ENCODE peak calls at places on chromosomes 6 and 20, in four cellular contexts. U is mammary epithelial cell, W is PC-3, C is astrocyte. G is an unnamed sample.

GRCh38 chr6:56688521-56688920 is 45.8 kb upstream of the DST start:
- DNase-seq in U (peak; percentile 50), W (peak; percentile 60), C (no peak), G (no peak)

GRCh38 chr6:170125447-170126300 is 165.2 kb downstream of the DLL1 start:
- DNase-seq in U (no peak), W (no peak), C (no peak), G (no peak)

GRCh38 chr20:21151791-21152190 is 25.9 kb downstream of the KIZ start:
- DNase-seq in U (no peak), W (no peak), C (no peak), G (no peak)

GRCh38 chr20:17172826-17173420 is 53.9 kb upstream of the PCSK2 start:
- DNase-seq in U (no peak), W (no peak), C (peak; percentile 25), G (no peak)

GRCh38 chr20:16904751-16905150 is 156.6 kb downstream of the OTOR start:
- DNase-seq in U (no peak), W (peak; percentile 13), C (no peak), G (no peak)

GRCh38 chr20:46928580-46929132 is 34.0 kb downstream of the EYA2 start:
- DNase-seq in U (peak; percentile 20), W (no peak), C (no peak), G (no peak)

GRCh38 chr6:33977606-33978438 is 168.1 kb downstream of the GRM4 start:
- DNase-seq in U (no peak), W (no peak), C (no peak), G (no peak)

GRCh38 chr6:133544419-133544818 is 303.3 kb downstream of the EYA4 start:
- DNase-seq in U (no peak), W (no peak), C (no peak), G (no peak)

GRCh38 chr6:165774903-165775608 is 112.0 kb upstream of the PDE10A start:
- DNase-seq in U (no peak), W (no peak), C (peak; percentile 18), G (no peak)

GRCh38 chr20:21147593-21147992 is 21.7 kb downstream of the KIZ start:
- DNase-seq in U (peak; percentile 64), W (peak; percentile 57), C (no peak), G (no peak)

GRCh38 chr6:153001767-153002612 is 519 bp downstream of the MTRF1L start:
- DNase-seq in U (no peak), W (no peak), C (no peak), G (no peak)

GRCh38 chr20:35172434-35172806 is 548 bp downstream of the PROCR start:
- DNase-seq in U (no peak), W (no peak), C (no peak), G (no peak)

GRCh38 chr6:79525272-79526100 is 11.7 kb downstream of the LCA5 start:
- DNase-seq in U (peak; percentile 85), W (peak; percentile 68), C (peak; percentile 92), G (no peak)

GRCh38 chr6:2037230-2037926 is 208.0 kb downstream of the GMDS start:
- DNase-seq in U (peak; percentile 14), W (peak; percentile 15), C (peak; percentile 9), G (no peak)

GRCh38 chr6:144131248-144131709 is 19.0 kb upstream of the STX11 start:
- DNase-seq in U (peak; percentile 80), W (peak; percentile 93), C (peak; percentile 70), G (no peak)

GRCh38 chr6:43860285-43860684 is 90.3 kb downstream of the VEGFA start:
- DNase-seq in U (no peak), W (no peak), C (no peak), G (no peak)

GRCh38 chr20:51628533-51629398 is 86.2 kb upstream of the NFATC2 start:
- DNase-seq in U (no peak), W (no peak), C (peak; percentile 90), G (no peak)

GRCh38 chr6:781350-781961 is 88.5 kb upstream of the EXOC2 start:
- DNase-seq in U (no peak), W (no peak), C (no peak), G (no peak)

GRCh38 chr6:7819641-7820040 is 90.9 kb downstream of the TXNDC5 start:
- DNase-seq in U (no peak), W (no peak), C (peak; percentile 53), G (no peak)

GRCh38 chr6:80163754-80164187 is 57.3 kb downstream of the BCKDHB start:
- DNase-seq in U (peak; percentile 91), W (peak; percentile 70), C (peak; percentile 78), G (peak; percentile 50)

GRCh38 chr6:45845546-45845945 is 170.1 kb downstream of the CLIC5 start:
- DNase-seq in U (peak; percentile 48), W (peak; percentile 47), C (peak; percentile 61), G (no peak)

GRCh38 chr6:147559016-147559415 is 50.5 kb downstream of the SAMD5 start:
- DNase-seq in U (no peak), W (no peak), C (no peak), G (no peak)

GRCh38 chr6:53023323-53023722 is 28.2 kb upstream of the GSTA4 start:
- DNase-seq in U (no peak), W (no peak), C (no peak), G (no peak)

GRCh38 chr6:116229287-116229913 is 24.5 kb downstream of the TSPYL4 start:
- DNase-seq in U (no peak), W (no peak), C (peak; percentile 95), G (no peak)

GRCh38 chr6:87483929-87484328 is 11.2 kb downstream of the SLC35A1 start:
- DNase-seq in U (peak; percentile 64), W (peak; percentile 64), C (peak; percentile 68), G (peak; percentile 16)

GRCh38 chr6:168513766-168514165 is 72.8 kb downstream of the SMOC2 start:
- DNase-seq in U (no peak), W (no peak), C (no peak), G (no peak)

GRCh38 chr6:1477432-1478090 is 88.2 kb downstream of the FOXF2 start:
- DNase-seq in U (peak; percentile 30), W (peak; percentile 80), C (peak; percentile 85), G (no peak)

GRCh38 chr6:166197361-166197760 is 29.7 kb upstream of the TBXT start:
- DNase-seq in U (no peak), W (no peak), C (no peak), G (no peak)

GRCh38 chr6:79377047-79377446 is 142.6 kb upstream of the HMGN3 start:
- DNase-seq in U (peak; percentile 3), W (peak; percentile 61), C (peak; percentile 8), G (no peak)

GRCh38 chr6:108123946-108124345 is 41.9 kb upstream of the NR2E1 start:
- DNase-seq in U (no peak), W (no peak), C (no peak), G (no peak)

DNA sequence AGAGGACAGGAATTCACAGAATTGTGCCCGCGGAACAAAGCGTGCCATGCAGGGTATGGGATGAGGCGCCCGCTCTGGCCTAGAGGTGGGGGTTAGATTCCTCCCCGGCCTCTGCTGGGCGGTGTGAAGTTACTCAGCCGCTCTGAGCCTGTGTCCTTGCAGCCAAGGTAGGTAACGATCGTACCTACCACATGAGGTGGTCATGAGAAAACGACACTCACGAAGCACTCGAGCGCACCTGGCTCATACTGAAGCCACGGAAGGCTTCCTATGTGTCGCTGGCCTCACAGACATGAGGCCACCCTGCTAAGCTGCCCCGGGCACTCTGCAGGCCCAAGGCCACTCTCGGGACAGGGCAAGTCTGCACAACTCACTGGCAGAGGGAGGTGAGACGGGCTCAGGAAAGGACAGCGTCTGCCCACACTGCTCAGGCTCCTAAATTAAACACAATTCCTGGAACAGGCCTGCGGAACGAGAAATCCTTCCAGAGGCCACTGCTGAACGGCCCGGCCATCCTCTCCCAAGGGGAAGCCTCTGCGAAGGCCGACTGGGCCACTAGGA is 70.8 kb downstream of the PSMG4 start:
- DNase-seq in U (peak; percentile 28), W (no peak), C (no peak), G (no peak)
- H3K27ac ChIP-seq in U (peak overlapping the region; percentile 33), W (no peak overlapping the region), C (peak overlapping the region; percentile 71), G (no peak overlapping the region)

GRCh38 chr6:3471286-3471685 is 14.4 kb upstream of the SLC22A23 start:
- DNase-seq in U (no peak), W (no peak), C (no peak), G (no peak)
- TF ChIP-seq EZH2 in U (no peak), W (no peak), C (no peak), G (no peak)

DNA sequence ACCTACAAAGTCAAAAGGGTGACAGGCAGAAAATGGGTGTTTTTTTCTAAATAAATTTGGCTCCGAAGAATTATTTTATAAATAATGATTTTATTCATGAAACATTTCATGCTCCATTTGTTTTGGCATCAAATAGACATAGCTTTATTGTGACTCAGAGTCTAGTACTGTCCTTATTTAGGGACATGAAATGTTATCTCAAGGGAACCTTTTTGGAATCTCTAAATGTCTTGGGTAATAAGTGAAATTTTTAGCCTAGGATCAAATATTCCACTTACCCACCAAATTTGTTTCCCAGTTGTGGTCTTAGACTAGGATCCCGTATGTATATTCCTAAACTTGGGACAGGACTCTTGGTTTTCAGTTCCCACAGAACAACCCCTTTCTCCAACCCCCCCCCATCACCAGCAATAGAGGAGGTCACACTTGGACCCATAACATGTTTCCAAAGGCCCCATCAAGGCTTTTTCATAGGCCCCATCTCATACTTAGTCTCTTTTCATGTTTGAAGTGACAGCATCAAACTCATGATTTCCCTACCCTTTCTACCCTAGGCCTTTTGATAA is 81.8 kb downstream of the JAG1 start:
- DNase-seq in U (no peak), W (peak; percentile 86), C (peak; percentile 49), G (no peak)
- H3K27ac ChIP-seq in U (peak overlapping the region; percentile 41), W (peak overlapping the region; percentile 95), C (peak overlapping the region; percentile 75), G (no peak overlapping the region)

DNA sequence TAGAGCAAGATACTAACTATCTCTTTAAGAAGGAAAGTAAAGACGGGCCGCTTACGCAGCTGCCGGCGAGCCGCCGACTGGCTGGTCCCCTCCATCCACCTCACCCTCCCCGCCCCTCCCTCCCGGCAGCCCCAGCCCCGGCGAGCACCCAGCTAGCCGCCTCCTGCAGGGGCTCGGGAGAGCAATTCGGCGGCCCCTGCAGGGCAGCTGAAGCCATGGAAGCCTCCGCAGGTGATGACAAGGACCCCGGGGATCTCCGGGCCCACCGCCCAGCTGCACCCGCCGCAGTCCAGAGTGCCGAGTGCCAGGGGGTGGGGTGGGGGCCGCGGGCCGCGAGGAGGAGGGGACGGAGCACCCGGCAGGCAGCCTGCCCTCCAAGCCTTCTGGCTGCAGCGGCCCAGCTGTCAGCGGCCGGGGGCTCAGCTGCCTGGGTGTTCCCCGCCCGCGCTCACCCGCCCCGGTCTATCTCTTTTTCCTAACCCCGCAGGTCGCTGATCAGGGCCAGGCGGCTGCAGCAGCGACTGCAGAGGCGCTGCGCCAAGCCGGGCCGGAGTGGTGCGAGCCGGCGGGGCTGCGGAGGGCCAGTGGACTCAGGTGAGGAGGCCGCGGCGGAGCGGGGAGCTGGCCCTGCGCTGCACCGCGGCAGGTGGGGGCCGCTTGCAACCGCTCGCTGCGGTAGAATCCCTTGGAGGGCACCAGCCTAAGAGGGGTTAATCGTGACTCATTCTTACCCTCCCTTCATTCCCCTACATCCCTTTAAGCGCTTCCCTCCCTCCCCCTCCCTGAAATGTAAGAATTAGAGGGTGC is at the start of gene SNPH:
- DNase-seq in U (peak; percentile 73), W (peak; percentile 84), C (peak; percentile 68), G (peak; percentile 78)
- TF ChIP-seq EZH2 in U (no peak), W (no peak), C (no peak), G (no peak)

GRCh38 chr20:31547720-31548298 is 33.6 kb downstream of the HM13 start:
- DNase-seq in U (no peak), W (no peak), C (no peak), G (no peak)
- H3K27ac ChIP-seq in U (peak overlapping the region; percentile 62), W (peak overlapping the region; percentile 86), C (peak overlapping the region; percentile 97), G (peak overlapping the region; percentile 80)

G was measured in MM.1S.